ENCODE peak calls at places on chromosomes 4 and X, in seven cellular contexts. U is mesenchymal stem cell, O is IMR-90, B is H9, M is H1, X is mesendoderm, P is trophoblast cell. F is an unnamed sample.

GRCh38 chr4:141473026-141473540 is 163.3 kb upstream of the IL15 start:
- DNase-seq in U (no peak), O (no peak), B (no peak), M (no peak), X (no peak), P (no peak), F (no peak)

GRCh38 chr4:156909010-156909409 is 62.6 kb downstream of the PDGFC start:
- DNase-seq in U (no peak), O (no peak), B (no peak), M (no peak), X (no peak), P (no peak), F (no peak)

GRCh38 chr4:157389751-157390150 is 169.2 kb downstream of the GRIA2 start:
- DNase-seq in U (no peak), O (no peak), B (no peak), M (no peak), X (no peak), P (no peak), F (no peak)

GRCh38 chr4:5341151-5341925 is 290.1 kb downstream of the STK32B start:
- DNase-seq in U (no peak), O (no peak), B (no peak), M (no peak), X (no peak), P (no peak), F (no peak)

GRCh38 chrX:107710617-107711391 is 64.8 kb downstream of the TSC22D3 start:
- DNase-seq in U (peak; percentile 99), O (peak; percentile 93), B (no peak), M (no peak), X (peak; percentile 91), P (peak; percentile 94), F (peak; percentile 36)

GRCh38 chrX:16743604-16744325 is 24.4 kb downstream of the SYAP1 start:
- DNase-seq in U (peak; percentile 55), O (peak; percentile 92), B (no peak), M (no peak), X (no peak), P (no peak), F (no peak)

GRCh38 chr4:122895336-122895995 is 26.9 kb downstream of the NUDT6 start:
- DNase-seq in U (no peak), O (no peak), B (no peak), M (no peak), X (no peak), P (no peak), F (no peak)

GRCh38 chr4:177485528-177485927 is 43.3 kb upstream of the AGA start:
- DNase-seq in U (peak; percentile 26), O (peak; percentile 98), B (no peak), M (no peak), X (no peak), P (no peak), F (no peak)

GRCh38 chr4:121977251-121978168 is 25.6 kb upstream of the TRPC3 start:
- DNase-seq in U (peak; percentile 5), O (peak; percentile 55), B (no peak), M (no peak), X (peak; percentile 20), P (no peak), F (no peak)

GRCh38 chr4:54439831-54440243 is 210.7 kb downstream of the PDGFRA start:
- DNase-seq in U (peak; percentile 11), O (peak; percentile 41), B (no peak), M (no peak), X (no peak), P (peak; percentile 26), F (peak; percentile 5)

GRCh38 chrX:150324919-150325318 is 38.2 kb upstream of the MAMLD1 start:
- DNase-seq in U (no peak), O (peak; percentile 16), B (no peak), M (no peak), X (no peak), P (no peak), F (no peak)

GRCh38 chr4:98747659-98748091 is 89.3 kb upstream of the TSPAN5 start:
- DNase-seq in U (no peak), O (no peak), B (no peak), M (no peak), X (peak; percentile 71), P (no peak), F (peak; percentile 27)

GRCh38 chr4:93407493-93408275 is 420.9 kb upstream of the ATOH1 start:
- DNase-seq in U (no peak), O (no peak), B (no peak), M (no peak), X (no peak), P (no peak), F (no peak)

GRCh38 chr4:73257995-73258667 is 467 bp downstream of the ANKRD17 start:
- DNase-seq in U (peak; percentile 68), O (peak; percentile 32), B (peak; percentile 46), M (peak; percentile 55), X (peak; percentile 79), P (peak; percentile 37), F (peak; percentile 40)

GRCh38 chrX:73832319-73832718 is 269.3 kb downstream of the CHIC1 start:
- DNase-seq in U (no peak), O (no peak), B (no peak), M (no peak), X (no peak), P (no peak), F (no peak)

GRCh38 chr4:107631568-107631967 is 88.5 kb downstream of the PAPSS1 start:
- DNase-seq in U (no peak), O (no peak), B (no peak), M (no peak), X (no peak), P (no peak), F (no peak)

GRCh38 chr4:16253127-16253960 is 27.1 kb upstream of the TAPT1 start:
- DNase-seq in U (peak; percentile 59), O (peak; percentile 88), B (no peak), M (no peak), X (no peak), P (no peak), F (no peak)

GRCh38 chr4:48271048-48271452 is 1.4 kb upstream of the TEC start:
- DNase-seq in U (no peak), O (no peak), B (no peak), M (no peak), X (peak; percentile 8), P (no peak), F (no peak)

DNA sequence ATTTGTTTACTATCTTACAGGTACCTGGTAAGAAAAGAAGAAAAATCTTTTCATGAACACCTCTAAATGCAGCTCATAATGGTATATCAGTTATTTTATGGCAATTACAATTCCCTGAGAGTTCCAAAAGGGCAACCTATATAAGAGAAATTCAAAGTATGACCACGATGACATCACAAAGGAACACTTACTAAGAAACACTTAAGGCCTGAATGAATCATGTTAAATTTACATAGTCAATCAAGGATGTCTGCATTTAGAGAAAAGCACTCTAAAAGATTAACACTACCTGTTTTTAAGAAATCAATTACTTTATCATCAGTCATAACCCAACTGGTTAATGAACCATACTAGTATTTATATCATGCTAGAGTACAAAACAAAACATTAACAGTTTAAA is 63.9 kb downstream of the LCORL start:
- DNase-seq in U (peak; percentile 20), O (peak; percentile 37), B (no peak), M (no peak), X (no peak), P (no peak), F (no peak)
- H2BK120ac ChIP-seq in U (no peak overlapping the region), O (no peak overlapping the region), B (no peak overlapping the region), M (no peak overlapping the region), X (no peak overlapping the region), P (no peak overlapping the region), F (no peak overlapping the region)

GRCh38 chr4:7442609-7443140 is 7.9 kb upstream of the PSAPL1 start:
- DNase-seq in U (no peak), O (no peak), B (no peak), M (no peak), X (no peak), P (no peak), F (no peak)
- H2BK5ac ChIP-seq in U (no peak overlapping the region), O (no peak overlapping the region), B (no peak overlapping the region), M (peak overlapping the region; percentile 18), X (no peak overlapping the region), P (no peak overlapping the region), F (no peak overlapping the region)

DNA sequence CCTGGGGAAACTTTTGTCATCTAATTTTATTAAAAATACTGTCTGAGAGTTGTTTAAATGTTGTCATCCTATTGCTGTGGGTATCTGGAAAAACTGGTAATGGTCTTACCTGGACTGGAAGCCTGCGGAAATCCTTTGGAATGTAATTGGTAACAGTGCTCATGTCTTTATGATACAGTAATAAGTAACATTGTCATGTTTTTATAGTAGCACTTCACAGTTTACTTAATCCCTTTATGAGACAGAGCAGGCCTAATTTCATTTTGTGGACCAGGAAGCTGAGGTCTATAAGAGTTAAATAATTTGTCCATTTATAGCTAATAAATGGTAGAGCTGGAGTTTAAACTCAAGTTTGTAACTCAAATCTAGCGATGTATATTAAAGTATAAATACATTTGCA is 88.3 kb downstream of the TRAPPC11 start:
- DNase-seq in U (no peak), O (no peak), B (no peak), M (no peak), X (no peak), P (no peak), F (no peak)
- H2BK120ac ChIP-seq in U (no peak overlapping the region), O (no peak overlapping the region), B (no peak overlapping the region), M (no peak overlapping the region), X (no peak overlapping the region), P (no peak overlapping the region), F (no peak overlapping the region)

DNA sequence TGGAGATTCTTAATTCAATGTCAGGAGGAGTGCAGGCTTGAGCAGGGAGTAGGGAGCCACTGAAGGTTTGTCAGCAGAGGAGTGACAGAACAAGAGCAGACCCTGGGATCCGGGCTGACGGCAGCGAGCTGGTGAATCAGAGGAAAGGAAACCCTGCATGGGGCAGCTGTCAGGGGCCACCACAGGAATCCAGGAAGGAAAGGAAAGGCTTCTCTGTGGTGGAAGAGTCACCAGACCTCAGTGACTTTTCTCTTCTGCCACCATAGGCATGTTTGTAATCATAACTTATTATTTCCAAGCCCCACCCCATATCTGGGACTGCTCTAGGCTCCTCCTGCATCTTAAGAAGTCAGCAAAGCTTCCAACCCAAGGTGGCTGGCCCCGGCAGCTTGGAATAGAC is 150.9 kb downstream of the BCOR start:
- DNase-seq in U (peak; percentile 89), O (peak; percentile 81), B (no peak), M (no peak), X (no peak), P (no peak), F (no peak)
- H2BK5ac ChIP-seq in U (no peak overlapping the region), O (no peak overlapping the region), B (no peak overlapping the region), M (no peak overlapping the region), X (no peak overlapping the region), P (no peak overlapping the region), F (no peak overlapping the region)

GRCh38 chrX:154990496-154990895 is 32.0 kb downstream of the F8 start:
- DNase-seq in U (no peak), O (no peak), B (no peak), M (no peak), X (no peak), P (no peak), F (no peak)

GRCh38 chrX:154986826-154987575 is 35.5 kb downstream of the F8 start:
- DNase-seq in U (no peak), O (no peak), B (no peak), M (no peak), X (no peak), P (no peak), F (no peak)

GRCh38 chrX:154988719-154989118 is 33.8 kb downstream of the F8 start:
- DNase-seq in U (no peak), O (no peak), B (no peak), M (no peak), X (no peak), P (no peak), F (no peak)

GRCh38 chrX:154991039-154991438 is 31.5 kb downstream of the F8 start:
- DNase-seq in U (no peak), O (no peak), B (no peak), M (no peak), X (no peak), P (no peak), F (no peak)

GRCh38 chrX:154987940-154988339 is 34.6 kb downstream of the F8 start:
- DNase-seq in U (no peak), O (no peak), B (no peak), M (no peak), X (peak; percentile 18), P (peak; percentile 47), F (no peak)
- H2BK120ac ChIP-seq in U (no peak overlapping the region), O (no peak overlapping the region), B (no peak overlapping the region), M (no peak overlapping the region), X (no peak overlapping the region), P (no peak overlapping the region), F (no peak overlapping the region)

F was measured in neuronal stem cell.